ENCODE peak calls at places on chromosomes 5 and 9, in six cellular contexts. T, K, F, I, R and N are unnamed samples.

GRCh38 chr5:14269395-14269794 is 126.3 kb downstream of the TRIO start:
- DNase-seq in T (no peak), K (no peak), F (no peak), I (no peak), R (no peak), N (no peak)

GRCh38 chr5:167949435-167949834 is 342.0 kb upstream of the WWC1 start:
- DNase-seq in T (no peak), K (no peak), F (no peak), I (no peak), R (no peak), N (no peak)

GRCh38 chr5:126965061-126965475 is 65.3 kb downstream of the MARCHF3 start:
- DNase-seq in T (peak), K (peak), F (peak), I (peak), R (peak), N (peak)

GRCh38 chr5:95804765-95805539 is 17.6 kb downstream of the GLRX start:
- DNase-seq in T (no peak), K (no peak), F (no peak), I (no peak), R (no peak), N (no peak)

GRCh38 chr9:75648021-75648420 is 242.5 kb upstream of the PCSK5 start:
- DNase-seq in T (no peak), K (no peak), F (peak), I (no peak), R (no peak), N (no peak)

GRCh38 chr5:6401410-6401809 is 23.1 kb upstream of the MED10 start:
- DNase-seq in T (no peak), K (no peak), F (no peak), I (no peak), R (no peak), N (no peak)

GRCh38 chr5:96033116-96033515 is 71.5 kb upstream of the ELL2 start:
- DNase-seq in T (no peak), K (no peak), F (no peak), I (no peak), R (no peak), N (no peak)

GRCh38 chr5:38866362-38867070 is 20.7 kb downstream of the OSMR start:
- DNase-seq in T (no peak), K (no peak), F (no peak), I (no peak), R (peak), N (no peak)

GRCh38 chr5:6350277-6351090 is 27.9 kb downstream of the MED10 start:
- DNase-seq in T (no peak), K (no peak), F (no peak), I (no peak), R (no peak), N (no peak)

GRCh38 chr5:54520940-54521339 is 3.4 kb downstream of the SNX18 start:
- DNase-seq in T (peak), K (no peak), F (peak), I (no peak), R (peak), N (no peak)

GRCh38 chr5:167723254-167723871 is 568.1 kb upstream of the WWC1 start:
- DNase-seq in T (peak), K (peak), F (peak), I (peak), R (peak), N (peak)

GRCh38 chr9:21078702-21079101 is 960 bp upstream of the IFNB1 start:
- DNase-seq in T (no peak), K (no peak), F (no peak), I (no peak), R (no peak), N (no peak)

GRCh38 chr9:131657890-131658752 is 81.8 kb downstream of the RAPGEF1 start:
- DNase-seq in T (peak), K (no peak), F (peak), I (peak), R (peak), N (peak)

GRCh38 chr9:126248680-126249079 is 77.9 kb upstream of the MVB12B start:
- DNase-seq in T (peak), K (peak), F (peak), I (peak), R (peak), N (peak)

GRCh38 chr9:133154097-133154989 is 9.4 kb downstream of the GBGT1 start:
- DNase-seq in T (no peak), K (no peak), F (no peak), I (no peak), R (no peak), N (no peak)

GRCh38 chr5:175778951-175779475 is 92.4 kb upstream of the CPLX2 start:
- DNase-seq in T (no peak), K (no peak), F (no peak), I (peak), R (peak), N (peak)

GRCh38 chr9:105415344-105415980 is 32.4 kb upstream of the FSD1L start:
- DNase-seq in T (peak), K (peak), F (peak), I (peak), R (peak), N (peak)

GRCh38 chr5:93576994-93577575 is 3.9 kb downstream of the NR2F1-AS1 start:
- DNase-seq in T (no peak), K (no peak), F (no peak), I (no peak), R (no peak), N (no peak)

GRCh38 chr9:126000256-126000655 is 253.1 kb downstream of the PBX3 start:
- DNase-seq in T (no peak), K (no peak), F (no peak), I (no peak), R (no peak), N (no peak)

GRCh38 chr9:104776787-104777186 is 12.9 kb downstream of the NIPSNAP3B start:
- DNase-seq in T (peak), K (no peak), F (peak), I (no peak), R (no peak), N (peak)

GRCh38 chr9:7246917-7247538 is 489.3 kb downstream of the KDM4C start:
- DNase-seq in T (no peak), K (no peak), F (no peak), I (no peak), R (peak), N (no peak)

GRCh38 chr9:4583001-4583400 is 79.1 kb upstream of the PLPP6 start:
- DNase-seq in T (no peak), K (no peak), F (no peak), I (no peak), R (no peak), N (no peak)

GRCh38 chr5:35188041-35188457 is 42.2 kb downstream of the PRLR start:
- DNase-seq in T (no peak), K (no peak), F (no peak), I (no peak), R (no peak), N (no peak)

GRCh38 chr9:123568691-123569342 is 212.8 kb downstream of the CRB2 start:
- DNase-seq in T (peak), K (peak), F (peak), I (no peak), R (peak), N (peak)

GRCh38 chr9:14467675-14468374 is 153.9 kb upstream of the NFIB start:
- DNase-seq in T (no peak), K (no peak), F (peak), I (no peak), R (no peak), N (no peak)

DNA sequence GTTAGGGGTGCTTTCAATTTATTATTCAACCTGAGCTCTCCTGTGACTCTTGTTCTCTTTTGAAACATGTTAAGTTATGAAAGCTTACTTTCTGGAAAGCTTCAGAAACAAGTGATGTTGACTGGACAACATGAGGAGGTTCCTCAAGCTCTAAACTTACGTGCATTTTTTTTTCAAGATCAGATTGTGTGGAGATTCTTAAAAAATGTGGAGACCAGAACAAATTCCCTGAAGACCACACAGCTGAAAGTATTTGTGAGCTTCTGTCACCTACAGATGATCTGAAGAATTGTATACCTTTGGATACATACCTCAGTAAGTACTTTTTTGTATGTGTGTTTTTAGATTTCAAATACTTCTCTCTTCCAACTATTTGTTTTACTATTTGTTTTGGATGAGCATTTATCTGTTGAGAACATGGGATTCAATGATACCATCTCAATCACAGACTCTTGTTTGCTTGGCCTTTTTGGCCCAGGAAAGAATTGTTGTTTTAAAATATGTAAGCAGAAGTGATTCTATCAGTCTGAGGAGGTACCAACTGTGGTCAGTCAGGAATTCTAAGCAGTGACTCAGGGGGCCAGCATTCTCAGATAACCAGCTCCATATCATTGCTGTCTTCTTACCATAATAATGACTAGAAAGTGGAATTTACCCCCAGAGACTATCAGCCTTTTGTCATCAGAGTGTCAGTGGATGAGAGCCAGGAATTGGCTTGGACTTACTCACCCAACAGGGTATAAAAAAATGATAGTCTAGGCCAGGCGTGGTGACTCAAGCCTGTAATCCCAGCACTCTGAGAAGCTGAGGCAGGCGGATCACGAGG is 34.4 kb upstream of the GLIPR2 start:
- DNase-seq in T (peak), K (peak), F (peak), I (peak), R (peak), N (peak)
- H3K4me3 ChIP-seq in T (no peak), K (no peak), F (no peak), I (no peak), R (no peak), N (no peak)

GRCh38 chr5:75335952-75336624 is 932 bp upstream of the HMGCR start:
- DNase-seq in T (peak), K (peak), F (peak), I (peak), R (peak), N (peak)
- TF ChIP-seq CTCF in T (peak), K (peak), F (peak), I (peak), R (peak), N (peak)

DNA sequence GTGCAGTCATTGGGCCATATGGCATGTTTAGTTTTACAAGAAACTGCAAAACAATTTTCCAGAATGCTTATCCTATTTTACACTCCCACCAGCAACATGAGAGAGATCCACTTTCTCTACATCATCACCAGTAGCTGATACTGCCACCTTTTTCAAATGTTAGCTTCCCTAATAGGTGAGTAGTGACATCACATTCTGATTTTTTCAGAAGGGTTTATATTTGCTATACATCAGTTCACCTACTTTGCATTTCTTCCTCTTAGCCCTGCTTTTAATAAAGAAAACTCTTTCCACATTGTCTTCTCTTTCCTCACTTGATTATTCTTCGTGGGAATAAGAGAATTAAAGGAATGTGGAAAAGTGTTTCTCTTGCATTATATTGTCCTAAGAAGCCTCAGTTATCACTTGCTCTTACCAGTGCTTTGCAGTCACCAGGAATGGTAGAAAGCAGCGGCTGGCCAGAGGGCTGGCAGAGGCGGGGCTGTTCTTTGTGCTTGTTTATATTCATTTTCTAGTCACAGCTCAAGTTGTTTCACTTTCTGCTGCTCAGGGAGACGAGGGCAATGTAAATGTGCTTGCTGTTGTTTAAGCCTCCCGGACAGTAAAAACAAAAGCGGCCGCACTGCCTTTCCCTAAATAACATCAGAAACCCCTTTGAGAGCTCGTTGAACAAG is 164.8 kb downstream of the HSD17B3 start:
- DNase-seq in T (peak), K (peak), F (peak), I (peak), R (peak), N (peak)
- H3K4me3 ChIP-seq in T (peak), K (peak), F (peak), I (peak), R (no peak), N (no peak)

DNA sequence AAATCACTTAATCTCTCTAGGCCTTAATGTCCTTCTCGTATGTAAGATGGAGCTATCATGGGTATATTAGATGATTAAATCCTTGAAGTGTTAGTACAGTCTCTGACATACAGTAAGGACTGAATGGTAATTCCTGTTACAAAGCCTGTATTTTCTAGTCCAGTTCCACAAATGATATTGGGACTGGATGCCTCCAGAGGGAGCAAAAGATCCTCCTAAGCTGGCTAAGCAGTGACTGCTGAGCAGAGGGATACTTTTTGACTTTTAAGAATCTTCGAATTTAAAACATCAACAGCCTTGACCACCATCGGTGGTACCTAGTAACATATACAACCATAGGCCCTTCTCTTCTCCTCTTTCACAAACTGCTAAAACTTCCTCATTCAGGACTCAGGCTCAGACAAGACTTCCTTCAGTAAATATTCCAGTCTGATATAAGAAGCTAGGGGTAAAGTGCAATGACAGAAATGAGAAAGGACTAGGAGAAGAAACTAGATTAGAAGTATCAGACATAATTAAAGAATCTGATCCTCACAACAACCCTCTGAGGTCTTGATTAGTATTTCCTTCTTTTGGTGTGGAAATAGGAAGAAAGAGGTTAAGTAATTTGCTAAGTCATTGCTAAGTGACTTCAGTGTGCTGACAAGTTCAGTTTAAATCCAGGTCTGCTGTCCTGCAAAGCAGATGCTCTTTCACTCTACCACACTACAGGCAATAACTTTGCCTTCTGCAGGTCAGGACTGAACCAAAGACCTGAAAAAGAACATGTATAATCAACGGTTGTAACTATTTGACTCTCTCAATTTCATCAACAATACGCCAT is 13.9 kb downstream of the PTAR1 start:
- DNase-seq in T (peak), K (no peak), F (peak), I (no peak), R (peak), N (peak)
- TF ChIP-seq CTCF in T (peak), K (peak), F (peak), I (peak), R (peak), N (peak)

DNA sequence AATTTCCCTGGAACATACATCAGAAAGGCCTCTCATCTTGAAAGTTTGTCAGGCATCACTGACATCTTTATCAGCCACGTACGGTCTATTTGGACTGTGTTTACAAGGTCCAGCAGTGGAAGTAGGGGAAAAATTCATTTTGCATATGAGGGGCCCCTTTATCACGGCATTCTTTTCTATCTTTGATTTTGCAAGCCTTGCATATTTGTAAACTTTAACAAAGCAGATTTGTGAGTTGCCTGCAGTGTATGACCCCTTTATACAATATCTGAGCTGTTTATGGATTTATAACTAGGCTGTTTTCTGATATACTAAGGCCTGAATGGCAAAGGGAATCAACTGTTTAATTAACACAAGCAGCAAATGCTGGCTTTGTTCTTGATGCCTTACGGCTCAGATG is 61.2 kb downstream of the CD180 start:
- DNase-seq in T (no peak), K (no peak), F (no peak), I (no peak), R (no peak), N (no peak)
- H3K4me3 ChIP-seq in T (no peak), K (no peak), F (no peak), I (no peak), R (no peak), N (no peak)

DNA sequence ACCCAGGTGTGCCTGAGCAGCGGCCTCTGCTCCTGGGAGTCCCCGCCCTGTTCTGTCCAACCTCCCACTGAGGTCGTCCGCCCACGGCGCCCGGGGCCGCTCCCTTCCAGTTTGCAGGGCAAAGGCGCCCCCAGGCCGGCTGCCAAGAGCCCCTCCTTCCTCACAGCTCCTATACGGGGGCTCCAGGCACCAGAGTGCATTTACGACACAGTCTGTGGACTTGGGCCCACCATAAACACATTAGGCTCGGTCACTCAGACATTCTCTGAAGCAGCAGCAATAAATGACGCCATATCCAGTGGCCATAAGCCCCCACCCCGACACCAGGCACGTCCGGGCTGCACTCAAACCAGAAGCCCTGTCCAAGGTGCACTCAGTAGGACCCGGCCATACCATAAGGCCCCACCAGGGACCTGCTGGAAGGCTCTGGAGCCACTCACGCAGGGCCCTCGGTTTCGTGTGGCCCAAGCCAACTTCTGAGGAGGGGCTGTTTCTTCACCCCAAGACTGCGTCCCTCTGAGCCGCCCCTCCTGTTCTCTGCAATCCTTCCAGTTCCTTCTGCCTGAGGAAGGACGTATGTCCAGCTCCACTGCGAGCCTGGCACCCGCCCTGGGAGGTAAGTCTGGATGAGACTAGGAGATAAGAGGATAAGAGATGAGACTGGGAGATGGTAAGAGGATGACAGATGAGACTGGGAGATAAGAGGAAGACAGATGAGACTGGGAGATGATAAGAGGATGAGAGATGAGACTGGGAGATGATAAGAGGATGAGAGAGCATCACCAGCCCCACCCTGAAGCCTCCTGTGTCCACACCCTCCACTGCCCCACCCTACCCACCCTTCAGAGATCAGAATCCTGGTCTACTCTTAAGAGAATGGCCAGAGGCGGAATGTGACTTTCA is 26.7 kb downstream of the SLC6A18 start:
- DNase-seq in T (no peak), K (no peak), F (no peak), I (no peak), R (no peak), N (no peak)
- TF ChIP-seq CTCF in T (no peak), K (no peak), F (no peak), I (no peak), R (no peak), N (no peak)

GRCh38 chr5:88815048-88815789 is 67.8 kb downstream of the MEF2C start:
- DNase-seq in T (no peak), K (no peak), F (no peak), I (no peak), R (no peak), N (no peak)
- H3K4me3 ChIP-seq in T (no peak), K (no peak), F (no peak), I (no peak), R (no peak), N (no peak)

GRCh38 chr5:135569755-135570452 is 8.9 kb downstream of the CXCL14 start:
- DNase-seq in T (peak), K (no peak), F (peak), I (peak), R (peak), N (peak)
- TF ChIP-seq CTCF in T (peak), K (peak), F (peak), I (peak), R (peak), N (peak)

GRCh38 chr5:100789641-100790160 is 113.4 kb downstream of the ST8SIA4 start:
- DNase-seq in T (no peak), K (no peak), F (no peak), I (no peak), R (no peak), N (no peak)

GRCh38 chr5:100790951-100791350 is 112.1 kb downstream of the ST8SIA4 start:
- DNase-seq in T (no peak), K (no peak), F (no peak), I (no peak), R (no peak), N (no peak)

GRCh38 chr5:100790170-100790665 is 112.9 kb downstream of the ST8SIA4 start:
- DNase-seq in T (no peak), K (no peak), F (no peak), I (no peak), R (no peak), N (no peak)

GRCh38 chr5:100792781-100793180 is 110.3 kb downstream of the ST8SIA4 start:
- DNase-seq in T (no peak), K (no peak), F (no peak), I (no peak), R (no peak), N (no peak)

GRCh38 chr5:100791376-100791775 is 111.7 kb downstream of the ST8SIA4 start:
- DNase-seq in T (no peak), K (no peak), F (no peak), I (no peak), R (no peak), N (no peak)
- H3K4me3 ChIP-seq in T (no peak), K (no peak), F (no peak), I (no peak), R (no peak), N (no peak)

DNA sequence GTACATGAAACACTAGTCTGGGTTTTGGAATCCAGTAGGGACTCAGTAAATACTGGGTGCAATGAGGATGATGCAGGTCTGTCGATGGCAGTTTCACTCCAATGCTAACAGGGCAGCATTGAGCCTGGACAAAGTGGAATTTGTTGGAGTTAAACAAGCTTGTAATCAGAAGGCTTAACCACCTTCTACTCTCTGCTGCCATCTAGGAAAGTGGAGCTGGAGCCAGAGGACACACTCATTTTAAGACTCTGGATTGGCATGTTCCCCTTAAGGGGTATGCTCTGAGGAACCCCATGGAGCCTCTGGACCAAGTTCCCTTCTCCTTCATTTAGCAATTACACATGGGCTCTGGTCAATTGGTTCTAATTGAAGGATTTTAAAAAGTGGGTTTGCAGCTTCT is 331.0 kb upstream of the ADAMTSL1 start:
- DNase-seq in T (no peak), K (no peak), F (peak), I (no peak), R (peak), N (peak)
- TF ChIP-seq CTCF in T (peak), K (peak), F (peak), I (peak), R (peak), N (peak)